ENCODE peak calls at places on chromosomes 6 and 20, in four cellular contexts. D is WTC11; Q is CD4-positive, alpha-beta T cell; L is astrocyte of the cerebellum. F is an unnamed sample.

GRCh38 chr6:153084393-153084792 is 46.7 kb downstream of the RGS17 start:
- DNase-seq in D (no peak), Q (no peak), L (no peak), F (no peak)

GRCh38 chr6:139369068-139369467 is 5.4 kb downstream of the CITED2 start:
- DNase-seq in D (no peak), Q (no peak), L (no peak), F (no peak)

GRCh38 chr20:15986690-15987089 is 586.6 kb downstream of the KIF16B start:
- DNase-seq in D (no peak), Q (no peak), L (no peak), F (no peak)

GRCh38 chr6:163646133-163646532 is 231.6 kb downstream of the QKI start:
- DNase-seq in D (no peak), Q (no peak), L (no peak), F (no peak)

GRCh38 chr6:131161987-131162386 is 26.7 kb downstream of the AKAP7 start:
- DNase-seq in D (no peak), Q (no peak), L (no peak), F (no peak)

GRCh38 chr6:129517288-129517687 is 192.7 kb downstream of the ARHGAP18 start:
- DNase-seq in D (no peak), Q (no peak), L (no peak), F (no peak)

GRCh38 chr6:684831-685636 is 7.9 kb downstream of the EXOC2 start:
- DNase-seq in D (no peak), Q (no peak), L (no peak), F (no peak)

GRCh38 chr6:88538849-88539571 is 372.9 kb upstream of the CNR1 start:
- DNase-seq in D (no peak), Q (no peak), L (no peak), F (no peak)

GRCh38 chr20:1130058-1130694 is 11.8 kb downstream of the PSMF1 start:
- DNase-seq in D (no peak), Q (no peak), L (no peak), F (no peak)

GRCh38 chr20:63335711-63336110 is 25.4 kb downstream of the CHRNA4 start:
- DNase-seq in D (no peak), Q (no peak), L (no peak), F (no peak)

GRCh38 chr6:74879234-74879633 is 326.6 kb downstream of the COL12A1 start:
- DNase-seq in D (no peak), Q (no peak), L (no peak), F (no peak)

GRCh38 chr6:109257494-109257893 is 124.8 kb downstream of the CD164 start:
- DNase-seq in D (no peak), Q (no peak), L (no peak), F (no peak)

GRCh38 chr6:19837511-19838441 is 606 bp downstream of the ID4 start:
- DNase-seq in D (peak), Q (no peak), L (no peak), F (no peak)

GRCh38 chr6:34067814-34068213 is 78.1 kb downstream of the GRM4 start:
- DNase-seq in D (no peak), Q (no peak), L (no peak), F (no peak)

GRCh38 chr20:39773380-39774000 is 811.3 kb downstream of the DHX35 start:
- DNase-seq in D (no peak), Q (no peak), L (no peak), F (no peak)

GRCh38 chr6:165830761-165831160 is 167.7 kb upstream of the PDE10A start:
- DNase-seq in D (no peak), Q (no peak), L (no peak), F (no peak)

GRCh38 chr20:56245761-56246160 is 2.8 kb upstream of the MC3R start:
- DNase-seq in D (no peak), Q (no peak), L (no peak), F (no peak)

GRCh38 chr6:105344971-105345370 is 57.9 kb downstream of the PREP start:
- DNase-seq in D (no peak), Q (no peak), L (no peak), F (no peak)

GRCh38 chr20:37727957-37728634 is 34.3 kb downstream of the CTNNBL1 start:
- DNase-seq in D (no peak), Q (no peak), L (no peak), F (no peak)

GRCh38 chr6:110688661-110689268 is 126.5 kb downstream of the CDK19 start:
- DNase-seq in D (no peak), Q (no peak), L (no peak), F (no peak)

GRCh38 chr6:142152731-142153130 is 5.7 kb downstream of the VTA1 start:
- DNase-seq in D (no peak), Q (no peak), L (no peak), F (no peak)

GRCh38 chr6:43911625-43912577 is 141.9 kb downstream of the VEGFA start:
- DNase-seq in D (no peak), Q (no peak), L (no peak), F (no peak)

GRCh38 chr6:45126033-45126432 is 202.1 kb upstream of the RUNX2 start:
- DNase-seq in D (no peak), Q (no peak), L (no peak), F (no peak)
- TF ChIP-seq CTCF in D (no peak), Q (no peak), L (no peak), F (no peak)

GRCh38 chr6:82144852-82145332 is 102.7 kb downstream of the IBTK start:
- DNase-seq in D (no peak), Q (no peak), L (peak), F (no peak)
- TF ChIP-seq CTCF in D (no peak), Q (no peak), L (no peak), F (no peak)

DNA sequence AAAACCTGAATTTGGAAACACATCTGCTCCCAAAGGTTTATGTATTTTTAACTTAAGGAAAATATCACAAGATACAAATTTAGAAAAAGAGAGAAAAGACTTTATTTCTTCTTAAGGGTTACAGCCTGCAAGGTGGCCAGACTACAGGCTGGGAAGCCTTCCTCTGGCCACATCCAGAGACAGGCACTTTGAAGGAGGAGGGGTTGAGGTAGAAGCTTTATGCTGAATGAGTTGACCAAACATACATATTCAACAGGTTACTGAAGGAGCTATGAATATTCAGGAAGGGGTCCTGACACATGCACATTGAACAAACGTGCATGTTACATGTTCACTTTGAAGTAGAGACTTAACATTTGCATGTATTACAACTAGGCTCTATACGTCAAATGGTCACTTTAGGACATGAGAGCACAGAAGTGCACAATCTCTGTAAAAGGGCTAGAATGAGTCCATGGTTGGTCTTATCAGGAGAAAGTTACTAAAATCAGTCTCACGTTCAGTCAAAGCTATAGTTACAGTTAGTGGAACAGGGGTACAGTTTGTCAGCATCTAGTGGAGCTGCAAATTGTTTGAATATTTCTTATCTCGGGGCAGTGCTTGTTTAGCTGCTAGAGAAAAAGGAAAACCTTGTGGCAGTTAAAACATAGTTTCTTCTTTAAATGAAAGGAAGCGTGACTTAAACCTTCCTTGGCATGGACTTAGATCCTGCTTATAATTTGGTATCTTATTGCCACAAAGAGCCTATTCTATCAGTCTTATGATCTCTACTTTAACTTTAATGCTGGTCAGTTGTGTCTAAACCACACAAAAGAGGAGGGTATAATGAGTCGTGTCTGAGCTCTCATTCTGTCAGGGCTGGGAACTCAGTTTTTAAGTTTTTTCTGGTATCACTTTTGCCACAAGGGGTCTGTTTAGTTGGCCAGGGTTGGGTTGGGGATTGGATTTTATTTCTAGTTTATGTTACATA is 4.6 kb upstream of the ZSCAN9 start:
- DNase-seq in D (no peak), Q (no peak), L (no peak), F (no peak)
- TF ChIP-seq CTCF in D (no peak), Q (no peak), L (no peak), F (no peak)

GRCh38 chr6:30854641-30855040 is 29.7 kb upstream of the DDR1 start:
- DNase-seq in D (no peak), Q (no peak), L (no peak), F (no peak)

GRCh38 chr6:30861257-30862048 is 22.9 kb upstream of the DDR1 start:
- DNase-seq in D (no peak), Q (no peak), L (no peak), F (no peak)

GRCh38 chr6:30857537-30857936 is 26.8 kb upstream of the DDR1 start:
- DNase-seq in D (no peak), Q (no peak), L (peak), F (no peak)

GRCh38 chr6:30849903-30850651 is 34.2 kb upstream of the DDR1 start:
- DNase-seq in D (no peak), Q (no peak), L (no peak), F (no peak)

DNA sequence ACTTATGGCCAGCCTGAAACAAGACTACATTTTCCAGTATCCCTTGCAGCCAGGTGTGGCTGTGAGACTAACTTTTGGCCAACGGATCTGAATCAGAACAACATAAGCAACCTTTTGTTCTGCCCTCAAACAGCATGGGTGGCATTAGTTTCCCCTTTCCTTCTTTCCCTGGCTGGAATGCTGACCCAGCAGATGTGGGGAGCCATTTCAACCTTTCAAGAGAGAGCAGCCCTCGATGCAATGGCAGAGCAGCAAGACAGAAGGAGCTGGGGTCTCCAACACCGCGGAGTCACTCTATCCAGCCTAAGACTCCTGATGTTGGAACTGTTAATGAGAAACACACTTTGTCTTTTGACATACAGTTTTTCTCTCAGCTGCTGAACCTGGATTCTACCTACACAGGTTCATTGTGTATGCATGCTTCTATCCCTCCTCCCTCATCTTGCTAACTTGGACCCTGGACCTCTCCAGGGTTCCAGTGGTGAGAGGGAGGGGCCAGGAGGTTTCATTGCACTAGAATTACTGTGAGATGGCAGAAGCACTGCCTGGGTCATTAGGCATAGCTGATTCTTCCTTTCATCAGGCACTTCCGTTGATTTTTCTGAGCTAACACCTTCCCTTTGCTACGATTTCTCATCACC is 28.8 kb upstream of the DDR1 start:
- DNase-seq in D (no peak), Q (no peak), L (no peak), F (no peak)
- TF ChIP-seq CTCF in D (no peak), Q (no peak), L (no peak), F (no peak)

GRCh38 chr6:154511735-154512097 is 1.2 kb upstream of the CNKSR3 start:
- DNase-seq in D (no peak), Q (no peak), L (no peak), F (no peak)

GRCh38 chr6:154512214-154512613 is 1.7 kb upstream of the CNKSR3 start:
- DNase-seq in D (no peak), Q (no peak), L (no peak), F (no peak)

GRCh38 chr6:154508573-154509375 is 1.7 kb downstream of the CNKSR3 start:
- DNase-seq in D (no peak), Q (no peak), L (no peak), F (no peak)

GRCh38 chr6:154509421-154510143 is 903 bp downstream of the CNKSR3 start:
- DNase-seq in D (peak), Q (no peak), L (no peak), F (no peak)

DNA sequence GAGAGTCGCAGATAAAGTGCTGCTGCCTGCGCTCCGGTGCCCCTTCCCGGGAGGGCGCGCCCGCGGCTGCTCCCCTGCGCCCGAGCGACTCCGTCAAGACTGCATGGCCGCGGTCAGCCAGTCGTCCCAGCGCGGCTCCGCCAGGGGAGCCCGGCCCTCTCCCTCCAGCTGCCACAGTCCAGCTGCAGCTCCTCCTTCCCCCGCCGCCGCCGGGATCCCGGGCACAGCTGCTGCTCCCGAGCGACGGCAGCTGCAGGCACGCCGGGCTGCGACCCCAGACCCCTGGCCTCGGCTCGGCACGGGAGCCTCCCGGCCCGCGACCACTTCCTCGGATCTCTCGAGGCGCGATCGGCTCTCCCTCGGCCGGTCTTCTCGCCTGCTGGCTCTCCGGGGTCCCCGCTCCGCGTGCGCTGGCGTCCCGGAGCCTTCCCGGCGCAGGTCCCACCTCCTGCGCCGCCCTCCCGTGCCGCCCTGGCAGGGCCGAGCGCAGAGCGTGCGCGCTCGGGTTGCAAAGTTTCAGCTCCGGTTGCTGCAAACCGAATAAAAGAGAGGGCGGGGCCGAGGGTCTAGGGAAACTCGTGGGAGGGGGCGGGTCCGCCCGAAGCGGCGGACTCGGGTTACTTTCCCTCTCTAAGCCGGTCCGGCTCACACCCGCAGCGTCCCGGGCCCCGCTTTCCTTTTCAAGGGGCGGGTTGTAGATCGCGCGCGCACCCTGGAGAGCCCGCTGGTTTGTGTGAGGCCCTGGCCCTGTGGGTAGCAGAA is at the start of gene CNKSR3:
- DNase-seq in D (peak), Q (no peak), L (peak), F (peak)
- TF ChIP-seq CTCF in D (no peak), Q (no peak), L (peak), F (no peak)

GRCh38 chr6:48447251-48447650 is 336.3 kb upstream of the PTCHD4 start:
- DNase-seq in D (no peak), Q (no peak), L (no peak), F (no peak)

DNA sequence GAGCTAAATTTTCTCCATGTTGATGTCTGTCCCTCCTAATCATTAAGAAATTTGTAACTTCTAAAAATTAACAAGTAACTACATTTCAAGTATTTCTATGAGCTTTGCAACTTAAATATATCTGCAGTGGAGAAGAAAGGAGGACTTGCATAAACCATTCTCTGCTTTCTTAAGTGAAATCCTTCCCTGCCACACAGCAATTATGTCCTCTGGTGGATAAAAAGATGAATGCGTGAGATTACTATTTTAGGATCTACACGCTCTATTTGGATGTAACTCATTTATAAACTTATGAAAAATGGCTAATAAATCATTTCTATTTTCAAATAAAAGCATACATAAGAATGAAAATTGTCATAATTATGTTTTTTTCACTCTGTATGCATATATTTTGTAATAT is 338.0 kb upstream of the PTCHD4 start:
- DNase-seq in D (no peak), Q (no peak), L (peak), F (no peak)
- TF ChIP-seq CTCF in D (no peak), Q (no peak), L (peak), F (peak)

GRCh38 chr6:17872908-17873307 is 114.5 kb downstream of the KIF13A start:
- DNase-seq in D (no peak), Q (no peak), L (no peak), F (no peak)

GRCh38 chr6:17869753-17870050 is 117.7 kb downstream of the KIF13A start:
- DNase-seq in D (no peak), Q (no peak), L (no peak), F (no peak)

GRCh38 chr6:17871169-17871479 is 116.3 kb downstream of the KIF13A start:
- DNase-seq in D (no peak), Q (no peak), L (no peak), F (no peak)

GRCh38 chr6:17870302-17871168 is 116.9 kb downstream of the KIF13A start:
- DNase-seq in D (no peak), Q (no peak), L (no peak), F (no peak)

GRCh38 chr6:17871836-17872235 is 115.6 kb downstream of the KIF13A start:
- DNase-seq in D (no peak), Q (no peak), L (no peak), F (no peak)
- TF ChIP-seq CTCF in D (no peak), Q (no peak), L (no peak), F (no peak)

GRCh38 chr20:57710841-57711240 is 1.0 kb upstream of the PMEPA1 start:
- DNase-seq in D (no peak), Q (no peak), L (no peak), F (no peak)

GRCh38 chr20:57711826-57712225 is 2.0 kb upstream of the PMEPA1 start:
- DNase-seq in D (no peak), Q (no peak), L (no peak), F (no peak)

GRCh38 chr20:57711311-57711712 is 1.5 kb upstream of the PMEPA1 start:
- DNase-seq in D (no peak), Q (no peak), L (no peak), F (no peak)

GRCh38 chr20:57708694-57709673 is 831 bp downstream of the PMEPA1 start:
- DNase-seq in D (no peak), Q (peak), L (no peak), F (no peak)

DNA sequence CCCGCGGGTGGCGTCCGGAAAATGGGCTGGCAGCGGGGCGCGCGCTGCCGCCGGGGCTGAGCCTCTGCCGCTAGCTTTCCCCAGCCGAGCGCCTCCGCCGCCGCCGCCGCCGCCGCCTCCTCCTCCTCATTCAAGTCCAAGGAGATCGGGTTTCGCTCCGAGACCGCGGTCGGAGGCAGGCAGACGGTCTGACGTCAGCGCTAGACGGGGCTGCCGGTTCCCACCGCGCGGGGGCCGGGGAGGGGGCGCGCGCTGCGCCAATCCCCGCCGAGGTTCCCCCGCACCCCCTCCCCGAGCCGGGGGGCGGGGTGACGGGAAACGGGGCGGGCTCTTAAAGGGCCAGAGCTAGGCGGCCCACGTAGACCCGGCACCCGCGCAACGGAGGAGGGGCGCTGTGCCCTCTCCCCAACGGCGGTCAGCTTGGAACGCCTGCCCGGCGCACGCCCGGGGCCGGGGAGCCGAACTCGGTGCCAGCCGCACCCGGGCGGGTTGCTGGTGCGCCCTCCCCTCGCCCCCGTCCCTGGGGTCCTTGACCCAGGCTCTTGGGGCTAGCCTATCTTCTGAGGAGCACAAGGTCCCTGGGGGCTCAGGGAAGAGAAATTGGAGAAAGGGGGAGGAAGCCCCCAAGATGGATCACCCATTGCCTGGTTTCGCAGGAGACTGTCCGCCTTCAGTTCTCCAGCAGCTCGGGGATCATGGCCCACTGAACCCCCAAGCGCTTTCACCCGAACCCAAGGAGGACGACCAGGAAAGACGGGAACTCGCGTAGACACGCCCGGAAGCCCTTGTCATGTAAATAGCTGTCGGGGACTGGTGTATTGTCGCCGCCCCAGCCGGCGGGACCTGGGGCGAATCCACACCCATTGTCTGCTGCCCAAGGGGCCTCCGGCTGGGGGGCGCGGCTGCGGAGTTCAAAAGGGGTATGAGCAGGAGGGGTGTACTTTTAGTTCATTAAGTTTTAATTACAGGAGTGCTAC is at the start of gene PMEPA1:
- DNase-seq in D (peak), Q (peak), L (peak), F (peak)
- TF ChIP-seq CTCF in D (no peak), Q (peak), L (no peak), F (no peak)